ENCODE peak calls at places on chromosomes 7 and 10, in ten cellular contexts. A is OCI-LY7; W is hepatocyte; V is GM23248; N is astrocyte; F is tibial artery; Z is right atrium auricular region; M is CD4-positive, alpha-beta memory T cell; K is Karpas-422; U is lung. P is an unnamed sample.

GRCh38 chr7:47654672-47655340 is 72.9 kb upstream of the TNS3 start:
- DNase-seq in A (no peak), W (no peak), V (peak; percentile 83), N (peak; percentile 83), F (no peak), Z (no peak), M (no peak), K (no peak), U (no peak), P (no peak)

GRCh38 chr7:41769162-41769561 is 66.3 kb upstream of the INHBA start:
- DNase-seq in A (no peak), W (no peak), V (no peak), N (no peak), F (no peak), Z (no peak), M (no peak), K (no peak), U (no peak), P (no peak)

GRCh38 chr10:118047363-118047719 is 600 bp upstream of the RAB11FIP2 start:
- DNase-seq in A (no peak), W (no peak), V (peak; percentile 32), N (no peak), F (peak; percentile 27), Z (no peak), M (no peak), K (no peak), U (no peak), P (no peak)

GRCh38 chr7:23211542-23211941 is 29.7 kb downstream of the NUP42 start:
- DNase-seq in A (no peak), W (peak; percentile 23), V (no peak), N (no peak), F (no peak), Z (no peak), M (no peak), K (no peak), U (no peak), P (no peak)

GRCh38 chr10:133278577-133279265 is 2.1 kb upstream of the ADAM8 start:
- DNase-seq in A (peak; percentile 73), W (peak; percentile 83), V (no peak), N (peak; percentile 71), F (no peak), Z (no peak), M (peak; percentile 81), K (no peak), U (peak; percentile 57), P (no peak)

GRCh38 chr7:117098457-117098856 is 145.2 kb downstream of the ST7 start:
- DNase-seq in A (no peak), W (no peak), V (peak; percentile 95), N (peak; percentile 98), F (no peak), Z (no peak), M (no peak), K (peak; percentile 5), U (no peak), P (no peak)

GRCh38 chr7:107563761-107564552 is at the start of the genes COG5 and DUS4L:
- DNase-seq in A (peak; percentile 86), W (peak; percentile 93), V (peak; percentile 91), N (peak; percentile 60), F (peak; percentile 76), Z (peak; percentile 77), M (peak; percentile 84), K (peak; percentile 93), U (peak; percentile 80), P (peak; percentile 86)

GRCh38 chr10:124721295-124722052 is 22.7 kb downstream of the FAM53B start:
- DNase-seq in A (no peak), W (no peak), V (no peak), N (no peak), F (peak; percentile 67), Z (peak; percentile 90), M (no peak), K (no peak), U (no peak), P (no peak)

GRCh38 chr7:44103941-44104879 is at the start of gene AEBP1:
- DNase-seq in A (peak; percentile 68), W (peak; percentile 57), V (peak; percentile 65), N (peak; percentile 27), F (no peak), Z (no peak), M (peak; percentile 17), K (no peak), U (no peak), P (no peak)

GRCh38 chr7:44106311-44107065 is 2.3 kb downstream of the AEBP1 start:
- DNase-seq in A (no peak), W (no peak), V (no peak), N (no peak), F (no peak), Z (no peak), M (no peak), K (no peak), U (no peak), P (no peak)

GRCh38 chr7:44105832-44106231 is 1.7 kb downstream of the AEBP1 start:
- DNase-seq in A (no peak), W (no peak), V (no peak), N (no peak), F (no peak), Z (no peak), M (no peak), K (no peak), U (no peak), P (no peak)

GRCh38 chr7:44103566-44103940 is 592 bp upstream of the AEBP1 start:
- DNase-seq in A (no peak), W (no peak), V (no peak), N (no peak), F (no peak), Z (no peak), M (no peak), K (no peak), U (no peak), P (no peak)

DNA sequence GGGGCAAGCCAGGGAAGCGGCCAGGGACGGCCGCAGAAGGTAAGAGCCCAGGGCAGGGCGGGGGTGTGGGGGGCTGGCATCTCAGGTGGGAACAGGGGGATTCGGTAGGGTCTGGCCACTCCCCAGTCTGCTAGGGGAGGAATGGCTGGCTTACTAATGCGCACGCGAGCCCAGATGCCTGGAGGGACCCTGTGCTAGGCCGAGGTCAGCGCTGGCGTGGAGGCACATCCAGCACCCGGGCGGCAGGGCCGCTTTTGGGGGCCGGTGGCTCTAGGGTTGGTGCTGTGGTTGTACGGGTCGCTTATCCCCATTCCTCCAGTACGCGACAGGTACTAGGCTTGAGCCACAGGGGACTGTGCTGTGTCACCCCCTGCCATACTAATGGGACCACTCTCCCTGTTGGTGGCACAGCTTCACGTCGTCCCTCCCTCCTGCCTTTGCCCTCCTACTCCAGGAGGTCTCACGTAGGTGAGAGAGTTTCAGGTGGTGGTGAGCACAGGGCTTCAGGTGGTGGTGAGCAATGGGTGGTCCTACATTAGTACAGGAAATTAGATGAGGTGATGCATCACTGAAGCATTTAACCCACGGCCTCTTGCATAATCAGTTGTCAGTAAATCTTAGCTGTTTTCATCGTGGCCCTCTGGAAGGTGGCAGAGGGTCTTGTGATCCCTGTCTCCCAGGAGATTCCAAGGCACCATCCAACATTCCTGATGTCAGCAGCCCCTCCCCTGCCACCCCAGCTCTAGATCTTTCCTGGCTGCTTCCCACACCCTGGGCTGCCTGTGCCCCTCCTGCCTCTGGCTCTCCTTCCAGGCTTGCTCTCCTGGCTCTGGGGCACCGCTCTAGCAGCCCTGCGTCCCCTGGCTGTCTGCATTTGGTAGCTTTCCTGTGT is 981 bp downstream of the AEBP1 start:
- DNase-seq in A (no peak), W (peak; percentile 66), V (peak; percentile 80), N (peak; percentile 51), F (peak; percentile 81), Z (no peak), M (no peak), K (no peak), U (no peak), P (no peak)
- H3K4me1 ChIP-seq in A (peaks cover 59% of the 10 kb centered on the region), W (peaks cover 14% of the 10 kb centered on the region), V (peaks cover 34% of the 10 kb centered on the region), N (peaks cover 29% of the 10 kb centered on the region), F (peaks cover 12% of the 10 kb centered on the region), Z (peaks cover 67% of the 10 kb centered on the region), M (peaks cover 5% of the 10 kb centered on the region), K (peaks cover 23% of the 10 kb centered on the region), U (no peaks in the 10 kb centered on the region), P (peaks cover 54% of the 10 kb centered on the region)

GRCh38 chr10:74114041-74114448 is 36.6 kb downstream of the AP3M1 start:
- DNase-seq in A (no peak), W (no peak), V (peak; percentile 43), N (no peak), F (no peak), Z (no peak), M (no peak), K (no peak), U (no peak), P (no peak)

GRCh38 chr10:74109452-74109851 is 41.2 kb downstream of the AP3M1 start:
- DNase-seq in A (no peak), W (no peak), V (no peak), N (no peak), F (no peak), Z (no peak), M (no peak), K (no peak), U (no peak), P (no peak)

GRCh38 chr10:74107391-74107790 is 43.2 kb downstream of the AP3M1 start:
- DNase-seq in A (no peak), W (no peak), V (no peak), N (no peak), F (no peak), Z (no peak), M (no peak), K (no peak), U (no peak), P (no peak)

GRCh38 chr10:74113546-74113945 is 37.1 kb downstream of the AP3M1 start:
- DNase-seq in A (no peak), W (no peak), V (peak; percentile 62), N (no peak), F (no peak), Z (no peak), M (no peak), K (no peak), U (no peak), P (no peak)

GRCh38 chr10:74111799-74112198 is 38.8 kb downstream of the AP3M1 start:
- DNase-seq in A (no peak), W (no peak), V (no peak), N (no peak), F (no peak), Z (no peak), M (no peak), K (no peak), U (no peak), P (no peak)
- H3K36me3 ChIP-seq in A (peaks cover 95% of the 10 kb centered on the region), W (no peaks in the 10 kb centered on the region), V (peaks cover 87% of the 10 kb centered on the region), N (peaks cover 95% of the 10 kb centered on the region), F (peaks cover 97% of the 10 kb centered on the region), Z (peaks cover 98% of the 10 kb centered on the region), M (peaks cover 88% of the 10 kb centered on the region), K (peaks cover 32% of the 10 kb centered on the region), U (peaks cover 65% of the 10 kb centered on the region), P (peaks cover 83% of the 10 kb centered on the region)

GRCh38 chr10:69092959-69093850 is 5.3 kb downstream of the SRGN start:
- DNase-seq in A (peak; percentile 85), W (peak; percentile 82), V (peak; percentile 84), N (peak; percentile 67), F (peak; percentile 86), Z (peak; percentile 85), M (peak; percentile 90), K (peak; percentile 93), U (peak; percentile 87), P (peak; percentile 82)
- H3K27ac ChIP-seq in A (no peak overlapping the region), W (no peak overlapping the region), V (no peak overlapping the region), N (no peak overlapping the region), F (peak overlapping the region; percentile 43), Z (no peak overlapping the region), M (peak overlapping the region; percentile 64), K (no peak overlapping the region), U (no peak overlapping the region), P (no peak overlapping the region)

DNA sequence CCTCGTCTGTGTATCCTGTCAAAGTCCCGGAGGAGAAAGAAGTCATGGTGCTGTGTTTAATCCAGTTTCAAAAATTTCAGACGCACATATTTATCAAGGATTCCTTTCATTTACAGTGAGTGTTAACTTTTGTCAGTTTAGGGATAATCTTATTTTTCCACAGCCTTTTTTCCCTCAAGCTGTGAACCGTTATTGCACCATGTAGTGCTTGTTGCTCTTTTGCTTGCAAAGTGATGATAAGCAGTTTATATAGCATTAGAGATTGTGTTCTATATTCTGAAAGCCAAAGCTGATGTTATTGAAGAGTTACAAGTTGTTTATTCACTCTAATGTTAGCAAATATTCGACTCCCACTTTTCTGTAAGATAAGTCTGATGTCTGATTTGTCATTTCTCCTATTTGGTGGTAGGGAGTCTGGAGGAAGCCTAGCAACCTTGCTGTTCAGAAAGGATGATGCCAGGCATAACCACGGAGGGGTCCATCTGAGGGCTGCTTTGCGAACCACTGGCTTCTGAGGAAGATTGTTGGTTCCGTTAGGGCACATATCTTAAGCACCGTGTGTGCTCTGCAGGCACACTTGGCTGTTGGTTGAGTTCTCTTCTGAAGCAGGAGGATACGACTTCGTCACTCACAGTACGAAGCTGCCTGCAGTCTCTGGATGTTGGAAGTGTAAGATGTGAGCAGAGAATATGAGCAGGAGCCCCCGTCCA is 11.7 kb downstream of the CCNY start:
- DNase-seq in A (no peak), W (no peak), V (no peak), N (no peak), F (no peak), Z (no peak), M (no peak), K (no peak), U (no peak), P (no peak)
- H3K4me1 ChIP-seq in A (peaks cover 21% of the 10 kb centered on the region), W (peaks cover 48% of the 10 kb centered on the region), V (peaks cover 11% of the 10 kb centered on the region), N (no peaks in the 10 kb centered on the region), F (no peaks in the 10 kb centered on the region), Z (peaks cover 71% of the 10 kb centered on the region), M (peaks cover 76% of the 10 kb centered on the region), K (peaks cover 22% of the 10 kb centered on the region), U (peaks cover 53% of the 10 kb centered on the region), P (peaks cover 20% of the 10 kb centered on the region)